ENCODE peak calls at places on chromosomes 12 and 14, in five cellular contexts. O, L, F, W and G are unnamed samples.

GRCh38 chr12:42380733-42381132 is 54.8 kb downstream of the PPHLN1 start:
- DNase-seq in L (no peak), O (no peak), F (no peak), W (no peak), G (no peak)

GRCh38 chr12:68665016-68665569 is 21.7 kb upstream of the NUP107 start:
- DNase-seq in O (no peak), W (no peak), F (no peak), L (no peak), G (no peak)

GRCh38 chr12:105267711-105268110 is 31.7 kb upstream of the APPL2 start:
- DNase-seq in F (no peak), L (no peak), O (no peak), W (no peak), G (no peak)

GRCh38 chr14:26896447-26896846 is 298.6 kb upstream of the NOVA1 start:
- DNase-seq in L (no peak), F (peak), O (no peak), W (no peak), G (peak)

GRCh38 chr14:76484355-76484754 is 108.4 kb downstream of the ESRRB start:
- DNase-seq in F (no peak), O (no peak), L (no peak), W (no peak), G (no peak)

GRCh38 chr12:24121911-24122310 is 172.4 kb upstream of the SOX5 start:
- DNase-seq in L (no peak), F (no peak), O (no peak), W (no peak), G (no peak)

GRCh38 chr12:104359216-104359615 is 55.7 kb downstream of the EID3 start:
- DNase-seq in F (no peak), W (no peak), L (no peak), O (no peak), G (no peak)

GRCh38 chr14:96091941-96092411 is 52.8 kb downstream of the C14orf132 start:
- DNase-seq in O (no peak), F (peak), W (no peak), L (no peak), G (peak)

GRCh38 chr14:70315942-70316341 is 43.5 kb downstream of the COX16 start:
- DNase-seq in W (no peak), O (no peak), F (no peak), L (no peak), G (no peak)

GRCh38 chr12:12927211-12928079 is 24.5 kb downstream of the GPRC5D start:
- DNase-seq in W (peak), O (no peak), F (peak), L (no peak), G (peak)

GRCh38 chr12:52036587-52037171 is 14.6 kb upstream of the NR4A1 start:
- DNase-seq in F (peak), L (no peak), O (peak), W (no peak), G (peak)

GRCh38 chr12:39574378-39574777 is 45.2 kb downstream of the ABCD2 start:
- DNase-seq in O (no peak), F (no peak), L (no peak), W (no peak), G (no peak)

GRCh38 chr12:110858848-110859247 is 12.1 kb downstream of the CCDC63 start:
- DNase-seq in L (no peak), O (no peak), W (no peak), F (peak), G (no peak)

GRCh38 chr14:100889641-100890040 is 13.9 kb downstream of the RTL1 start:
- DNase-seq in F (no peak), W (no peak), O (no peak), L (no peak), G (no peak)

GRCh38 chr14:90850487-90850886 is 34.3 kb upstream of the TTC7B start:
- DNase-seq in F (peak), O (peak), L (no peak), W (no peak), G (peak)

GRCh38 chr12:90090929-90091651 is 382.5 kb upstream of the ATP2B1 start:
- DNase-seq in W (no peak), O (peak), F (peak), L (peak), G (peak)

GRCh38 chr12:79782197-79782890 is 91.6 kb upstream of the PAWR start:
- DNase-seq in F (peak), L (peak), W (no peak), O (peak), G (peak)

GRCh38 chr12:57619434-57620244 is 8.4 kb downstream of the ARHGEF25 start:
- DNase-seq in F (no peak), L (no peak), O (no peak), W (no peak), G (no peak)

GRCh38 chr12:42143401-42144173 is 1.1 kb downstream of the GXYLT1 start:
- DNase-seq in W (no peak), F (peak), O (peak), L (no peak), G (peak)

GRCh38 chr12:14417717-14418116 is 52.2 kb downstream of the ATF7IP start:
- DNase-seq in W (no peak), L (peak), O (no peak), F (peak), G (peak)

GRCh38 chr14:75232597-75232996 is 46.0 kb upstream of the FOS start:
- DNase-seq in F (no peak), L (no peak), W (no peak), O (no peak), G (no peak)

GRCh38 chr12:42552822-42553221 is 36.7 kb downstream of the PRICKLE1 start:
- DNase-seq in W (no peak), L (no peak), O (no peak), F (no peak), G (no peak)

GRCh38 chr12:96401061-96401871 is 1.0 kb upstream of the CDK17 start:
- DNase-seq in O (peak), L (no peak), F (peak), W (peak), G (peak)

GRCh38 chr14:64478634-64479250 is 13.4 kb downstream of the AKAP5 start:
- DNase-seq in O (no peak), F (peak), L (no peak), W (peak), G (peak)

GRCh38 chr12:112431965-112432364 is 13.2 kb downstream of the PTPN11 start:
- DNase-seq in L (no peak), F (no peak), O (no peak), W (no peak), G (no peak)

GRCh38 chr14:91089958-91090535 is 23.8 kb upstream of the DGLUCY start:
- DNase-seq in L (no peak), F (no peak), O (no peak), W (no peak), G (no peak)

GRCh38 chr12:39764944-39765560 is 145.4 kb upstream of the ABCD2 start:
- DNase-seq in O (peak), F (peak), W (peak), L (no peak), G (peak)

GRCh38 chr14:89926709-89927108 is 27.8 kb downstream of the EFCAB11 start:
- DNase-seq in F (peak), L (no peak), W (no peak), O (no peak), G (peak)

GRCh38 chr14:61603736-61604135 is 91.6 kb upstream of the HIF1A start:
- DNase-seq in O (no peak), F (peak), L (no peak), W (no peak), G (no peak)

GRCh38 chr14:67371247-67372148 is 11.4 kb downstream of the EIF2S1 start:
- DNase-seq in O (no peak), F (peak), L (no peak), W (no peak), G (no peak)

GRCh38 chr14:92253381-92253894 is 69.5 kb upstream of the SLC24A4 start:
- DNase-seq in L (no peak), F (no peak), W (no peak), O (no peak), G (no peak)

GRCh38 chr12:6355491-6356373 is 13.9 kb upstream of the TNFRSF1A start:
- DNase-seq in W (no peak), L (no peak), F (no peak), O (no peak), G (no peak)

GRCh38 chr14:77007339-77007974 is 21.1 kb downstream of the IRF2BPL start:
- DNase-seq in L (no peak), O (no peak), W (no peak), F (no peak), G (no peak)